ENCODE peak calls at places on chromosomes 13 and 19, in seven cellular contexts. J, Z, S, V, I, L and E are unnamed samples.

GRCh38 chr19:3443840-3444694 is 36.3 kb downstream of the SMIM24 start:
- DNase-seq in J (no peak), Z (peak), S (peak), V (no peak), I (no peak), L (no peak), E (no peak)

GRCh38 chr13:101785858-101786257 is 333.4 kb downstream of the ITGBL1 start:
- DNase-seq in J (no peak), Z (peak), S (peak), V (peak), I (no peak), L (peak), E (peak)

GRCh38 chr19:37817180-37817911 is 38.0 kb upstream of the ZNF573 start:
- DNase-seq in J (no peak), Z (peak), S (no peak), V (no peak), I (no peak), L (peak), E (no peak)

GRCh38 chr13:21225082-21225481 is 48.6 kb downstream of the MRPL57 start:
- DNase-seq in J (no peak), Z (no peak), S (peak), V (no peak), I (no peak), L (no peak), E (no peak)

GRCh38 chr19:10102787-10103236 is 334 bp upstream of the ANGPTL6 start:
- DNase-seq in J (no peak), Z (peak), S (no peak), V (no peak), I (peak), L (no peak), E (no peak)

GRCh38 chr19:318509-318774 is 26.2 kb downstream of the MIER2 start:
- DNase-seq in J (no peak), Z (no peak), S (no peak), V (no peak), I (no peak), L (no peak), E (no peak)

GRCh38 chr19:47419037-47419783 is at the start of gene MEIS3:
- DNase-seq in J (peak), Z (peak), S (no peak), V (no peak), I (no peak), L (no peak), E (no peak)

GRCh38 chr19:13887529-13887928 is 10.6 kb downstream of the NANOS3 start:
- DNase-seq in J (no peak), Z (no peak), S (no peak), V (no peak), I (no peak), L (no peak), E (no peak)

GRCh38 chr19:15025237-15025636 is 24.0 kb upstream of the CASP14 start:
- DNase-seq in J (peak), Z (peak), S (peak), V (no peak), I (no peak), L (no peak), E (peak)

GRCh38 chr19:5037936-5038335 is 69.0 kb downstream of the KDM4B start:
- DNase-seq in J (no peak), Z (peak), S (no peak), V (no peak), I (no peak), L (no peak), E (no peak)

DNA sequence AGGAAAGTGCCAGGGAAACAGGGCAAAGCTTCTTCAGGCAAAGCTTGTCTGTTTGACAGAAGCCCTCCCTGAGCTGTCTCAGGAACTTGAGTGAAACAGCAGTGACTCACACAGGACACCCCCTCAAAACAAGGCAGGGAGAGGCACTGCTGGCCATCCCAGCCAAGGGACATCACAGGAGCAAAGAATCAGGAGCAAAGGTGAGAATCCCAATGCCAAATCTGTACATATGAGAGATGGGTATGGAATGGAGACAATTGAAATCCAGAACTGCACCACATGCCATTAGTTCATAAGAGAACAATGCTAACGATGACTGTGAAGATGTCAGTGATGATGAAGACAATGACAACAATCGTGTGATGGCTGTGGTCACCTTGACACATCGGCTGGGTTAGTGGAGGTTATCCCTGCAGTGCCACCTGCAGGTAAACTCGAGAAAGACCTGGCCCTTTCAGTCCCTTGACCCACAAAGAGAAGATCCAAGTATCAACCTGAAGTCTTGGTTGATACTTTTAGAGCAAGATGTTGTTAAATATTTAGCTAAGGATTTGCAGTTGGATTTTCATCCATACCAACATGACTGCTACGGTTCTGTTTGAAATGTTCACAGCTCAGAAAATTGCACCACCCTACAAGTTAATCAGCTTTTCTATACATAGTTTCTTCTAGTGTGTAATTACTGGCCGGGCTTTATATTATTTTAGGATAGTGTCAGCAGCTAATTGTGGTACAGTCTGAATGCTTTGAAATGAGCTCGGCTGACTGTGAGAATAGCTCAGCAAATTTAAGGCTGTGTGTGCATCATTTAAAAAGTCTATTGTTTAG is 42.0 kb upstream of the IPO5 start:
- DNase-seq in J (peak), Z (peak), S (peak), V (peak), I (no peak), L (no peak), E (no peak)
- TF ChIP-seq JUND in J (no peak), Z (no peak), S (no peak), V (no peak), I (no peak), L (no peak), E (no peak)

GRCh38 chr13:40072663-40073120 is 417.2 kb downstream of the COG6 start:
- DNase-seq in J (no peak), Z (no peak), S (peak), V (no peak), I (no peak), L (no peak), E (no peak)
- TF ChIP-seq JUND in J (no peak), Z (no peak), S (no peak), V (no peak), I (no peak), L (no peak), E (no peak)

GRCh38 chr19:12801466-12802266 is at the start of the genes PRDX2 and THSD8:
- DNase-seq in J (peak), Z (peak), S (peak), V (no peak), I (no peak), L (no peak), E (peak)

GRCh38 chr19:12799723-12800343 is 1.8 kb downstream of the PRDX2 start:
- DNase-seq in J (no peak), Z (no peak), S (no peak), V (no peak), I (no peak), L (no peak), E (no peak)

GRCh38 chr19:12800344-12800732 is 1.3 kb downstream of the PRDX2 start:
- DNase-seq in J (no peak), Z (no peak), S (no peak), V (no peak), I (no peak), L (no peak), E (no peak)

GRCh38 chr19:12802267-12803106 is 618 bp downstream of the THSD8 start:
- DNase-seq in J (no peak), Z (no peak), S (no peak), V (no peak), I (no peak), L (no peak), E (no peak)

DNA sequence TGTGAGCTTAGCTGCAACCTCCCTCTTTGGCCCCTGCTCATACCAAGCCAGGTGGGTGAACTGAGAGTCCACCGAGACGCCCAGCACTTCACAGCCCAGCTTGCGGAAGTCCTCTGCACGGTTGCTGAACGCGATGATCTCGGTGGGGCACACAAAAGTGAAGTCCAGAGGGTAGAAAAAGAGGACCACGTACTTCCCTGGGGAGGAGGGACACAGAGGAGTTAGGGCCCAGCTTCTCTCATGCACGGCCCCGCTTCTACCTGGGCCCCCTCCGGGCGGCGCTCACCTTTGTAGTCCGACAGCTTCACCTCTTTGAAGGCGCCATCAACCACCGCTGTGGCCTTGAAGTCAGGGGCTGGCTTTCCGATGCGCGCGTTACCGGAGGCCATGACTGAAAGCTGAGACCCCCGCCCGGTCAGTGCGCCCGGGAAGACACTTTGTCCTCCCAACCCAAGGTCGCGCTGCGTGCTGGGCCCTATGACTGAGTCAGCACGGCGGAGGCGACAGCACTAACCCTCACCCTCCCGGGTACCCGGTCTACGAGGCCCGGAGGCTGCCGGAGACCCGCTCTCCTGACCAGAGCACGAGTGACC is 631 bp downstream of the PRDX2 start:
- DNase-seq in J (peak), Z (peak), S (peak), V (no peak), I (no peak), L (no peak), E (no peak)
- TF ChIP-seq JUND in J (no peak), Z (no peak), S (no peak), V (no peak), I (no peak), L (no peak), E (no peak)

GRCh38 chr19:1651548-1652394 is 644 bp downstream of the TCF3 start:
- DNase-seq in J (peak), Z (peak), S (no peak), V (no peak), I (no peak), L (no peak), E (peak)
- TF ChIP-seq JUND in J (no peak), Z (no peak), S (no peak), V (no peak), I (no peak), L (no peak), E (no peak)

GRCh38 chr19:52685811-52686210 is 47.7 kb upstream of the ZNF83 start:
- DNase-seq in J (no peak), Z (no peak), S (no peak), V (no peak), I (no peak), L (no peak), E (no peak)
- TF ChIP-seq JUND in J (no peak), Z (no peak), S (no peak), V (no peak), I (no peak), L (no peak), E (no peak)

DNA sequence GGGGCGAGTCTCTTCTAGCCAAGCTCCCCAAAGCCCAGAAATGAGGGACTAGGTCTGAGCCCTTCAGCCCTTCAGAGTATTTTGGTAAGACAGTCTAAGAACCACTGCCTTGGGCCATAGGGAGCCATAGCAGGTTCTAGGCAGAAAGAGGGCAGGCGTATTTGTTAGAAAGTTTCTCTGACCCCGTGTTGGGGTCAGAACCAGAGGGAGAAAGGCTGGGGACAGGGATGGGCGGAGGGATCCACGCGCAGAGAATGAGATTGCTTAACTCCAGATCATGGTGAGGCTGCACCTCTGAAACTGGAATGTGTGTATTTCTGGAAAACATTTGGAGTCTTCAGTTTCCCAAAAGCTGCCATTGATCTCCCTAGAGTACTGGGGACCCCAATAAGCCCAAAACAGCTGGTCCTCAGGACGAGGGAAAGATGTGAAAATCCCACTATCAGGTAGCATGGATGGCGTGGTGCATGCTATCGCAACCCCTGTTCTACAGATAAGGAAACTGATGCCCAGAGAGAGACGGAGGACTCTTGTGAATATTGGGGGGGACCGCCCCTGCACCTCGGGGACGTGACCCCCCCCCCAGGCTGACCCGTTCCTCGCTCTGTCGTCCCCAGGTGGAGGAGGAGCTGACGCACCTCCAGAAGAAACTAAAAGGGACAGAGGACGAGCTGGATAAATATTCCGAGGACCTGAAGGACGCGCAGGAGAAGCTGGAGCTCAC is 703 bp upstream of the TPM4 start:
- DNase-seq in J (no peak), Z (no peak), S (no peak), V (no peak), I (no peak), L (no peak), E (no peak)
- TF ChIP-seq JUND in J (no peak), Z (no peak), S (no peak), V (no peak), I (no peak), L (no peak), E (no peak)